ENCODE peak calls at places on chromosomes 3 and 15, in seven cellular contexts. A, T, W, F, D, I and C are unnamed samples. For H3K4me1, the result is how much of the 10 kb centered on the place peaks cover.

GRCh38 chr15:35547775-35548364 is 1.9 kb upstream of the DPH6 start:
- DNase-seq in T (no peak), A (no peak), W (no peak), D (no peak), I (peak), F (no peak), C (peak)

GRCh38 chr3:133745981-133746721 is at the start of gene TF:
- DNase-seq in A (no peak), W (no peak), T (no peak), D (no peak), I (no peak), F (peak), C (no peak)

GRCh38 chr15:100438570-100438969 is 90.2 kb downstream of the CERS3 start:
- DNase-seq in T (peak), D (peak), I (peak), A (peak), F (no peak), W (peak), C (peak)

GRCh38 chr3:45957606-45958005 is 14.3 kb downstream of the CXCR6 start:
- DNase-seq in A (no peak), W (no peak), D (no peak), T (no peak), I (no peak), F (no peak), C (peak)

GRCh38 chr3:183545688-183546087 is 9.8 kb downstream of the KLHL6 start:
- DNase-seq in F (no peak), D (no peak), W (no peak), T (no peak), A (no peak), I (no peak), C (no peak)

GRCh38 chr3:54817628-54818027 is 110.2 kb downstream of the LRTM1 start:
- DNase-seq in F (peak), D (no peak), I (no peak), A (no peak), W (no peak), T (no peak), C (no peak)

GRCh38 chr3:101038393-101038792 is 45.2 kb upstream of the ABI3BP start:
- DNase-seq in F (no peak), W (no peak), A (no peak), I (no peak), T (no peak), D (no peak), C (no peak)

GRCh38 chr15:85837011-85837433 is 42.3 kb upstream of the KLHL25 start:
- DNase-seq in D (no peak), T (peak), W (no peak), A (peak), F (no peak), I (no peak), C (no peak)

GRCh38 chr3:101377796-101378195 is 57.4 kb upstream of the IMPG2 start:
- DNase-seq in F (no peak), W (no peak), D (no peak), T (no peak), I (no peak), A (no peak), C (no peak)

GRCh38 chr3:39329493-39329892 is at the start of gene CCR8:
- DNase-seq in D (no peak), F (no peak), I (no peak), A (no peak), T (no peak), W (no peak), C (no peak)

GRCh38 chr3:9404680-9405079 is 7.3 kb downstream of the SETD5 start:
- DNase-seq in W (no peak), A (no peak), F (no peak), I (no peak), T (no peak), D (no peak), C (no peak)
- H3K4me1 ChIP-seq in W (half or more), A (under half), F (half or more), I (under half), T (under half), D (half or more), C (half or more)

DNA sequence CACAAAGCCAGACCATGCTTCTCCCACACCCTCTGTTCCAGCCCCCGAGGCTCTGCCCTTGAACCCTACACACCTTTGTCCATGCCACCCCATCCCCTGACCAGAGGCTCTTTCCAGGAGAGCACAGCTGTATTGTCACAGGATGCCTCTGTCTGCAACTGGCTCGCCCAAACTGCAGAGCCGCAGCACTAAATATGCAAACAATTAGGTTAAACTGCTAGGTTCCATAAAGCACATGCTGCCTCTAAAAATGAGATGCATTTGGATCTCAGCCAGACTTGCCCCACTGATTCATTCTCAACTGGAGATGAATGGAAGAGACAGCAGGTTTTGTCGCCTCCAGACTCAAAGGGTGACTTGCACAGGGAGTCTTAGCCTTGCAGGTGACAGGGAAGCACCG is 95.0 kb downstream of the NUP210 start:
- DNase-seq in D (no peak), F (no peak), W (no peak), T (no peak), I (no peak), A (no peak), C (no peak)
- H3K4me3 ChIP-seq in D (no peak), F (no peak), W (no peak), T (no peak), I (no peak), A (no peak), C (no peak)

DNA sequence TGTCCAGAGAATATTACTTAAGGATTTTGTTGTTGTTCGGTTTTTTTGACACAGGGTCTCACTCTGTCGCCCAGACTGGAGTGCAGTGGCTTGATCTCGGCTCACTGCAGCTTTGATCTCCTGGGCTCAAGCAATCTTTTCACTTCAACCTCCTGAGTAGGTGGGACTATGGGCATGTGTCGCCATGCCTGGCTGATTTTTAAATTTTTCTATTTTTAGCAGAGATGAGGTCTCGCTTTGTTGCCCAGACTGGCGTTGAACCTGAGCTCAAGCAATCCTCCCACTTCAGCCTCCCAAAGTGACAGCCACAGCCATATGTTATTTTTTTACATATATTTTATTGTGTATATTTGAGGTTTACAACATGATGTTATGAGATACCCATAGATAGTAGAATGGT is 86.8 kb upstream of the UMPS start:
- DNase-seq in I (no peak), W (no peak), T (no peak), F (no peak), A (no peak), D (no peak), C (no peak)
- H3K4me1 ChIP-seq in I (under half), W (under half), T (under half), F (under half), A (under half), D (under half), C (under half)

GRCh38 chr15:65354835-65355172 is 23.0 kb downstream of the IGDCC3 start:
- DNase-seq in D (no peak), T (no peak), I (no peak), F (no peak), W (no peak), A (no peak), C (no peak)
- H3K4me3 ChIP-seq in D (no peak), T (no peak), I (no peak), F (no peak), W (peak), A (no peak), C (no peak)